ENCODE peak calls at places on chromosomes 6 and 20, in seven cellular contexts. U is cardiac muscle cell; L is psoas muscle; O is CD4-positive, alpha-beta memory T cell; I is left ventricle myocardium inferior; E is fibroblast of lung; B is cardiac fibroblast. T is an unnamed sample.
A peak's percentile ranks its signal among the peaks of the same experiment; 100 is the strongest.

GRCh38 chr6:52634211-52634610 is 36.7 kb upstream of the TMEM14A start:
- DNase-seq in L (no peak), O (no peak), I (no peak), E (no peak), B (no peak), U (no peak), T (no peak)

GRCh38 chr6:151911401-151911800 is 103.9 kb downstream of the ESR1 start:
- DNase-seq in O (no peak), I (no peak), E (no peak), B (no peak), U (no peak), L (no peak), T (no peak)

GRCh38 chr6:147000545-147001488 is 203.4 kb upstream of the STXBP5 start:
- DNase-seq in I (no peak), L (no peak), U (peak; percentile 80), O (no peak), E (peak; percentile 77), B (peak; percentile 76), T (no peak)

GRCh38 chr6:91198588-91199255 is 611.9 kb upstream of the MAP3K7 start:
- DNase-seq in U (peak; percentile 4), B (no peak), I (no peak), E (no peak), L (no peak), O (no peak), T (no peak)

GRCh38 chr20:24646331-24646730 is 176.9 kb downstream of the SYNDIG1 start:
- DNase-seq in U (no peak), L (no peak), B (no peak), I (no peak), O (no peak), E (no peak), T (no peak)

GRCh38 chr20:4476903-4477302 is 244.8 kb upstream of the PRND start:
- DNase-seq in B (no peak), O (no peak), U (no peak), L (no peak), E (peak; percentile 29), I (no peak), T (no peak)

GRCh38 chr6:36727491-36728021 is 29.9 kb downstream of the RAB44 start:
- DNase-seq in I (no peak), E (no peak), L (peak; percentile 16), B (no peak), O (no peak), U (peak; percentile 14), T (no peak)

GRCh38 chr6:134675110-134676038 is 274.5 kb downstream of the ALDH8A1 start:
- DNase-seq in L (no peak), E (no peak), U (no peak), B (no peak), O (no peak), I (no peak), T (no peak)

GRCh38 chr20:62119101-62119500 is 3.2 kb upstream of the LSM14B start:
- DNase-seq in I (no peak), L (no peak), E (no peak), U (no peak), O (no peak), B (no peak), T (no peak)

GRCh38 chr6:139354177-139354576 is 20.3 kb downstream of the CITED2 start:
- DNase-seq in O (no peak), I (no peak), E (no peak), L (no peak), U (no peak), B (no peak), T (no peak)

GRCh38 chr20:62511915-62512610 is 36.3 kb upstream of the GATA5 start:
- DNase-seq in U (no peak), L (peak; percentile 86), E (no peak), O (no peak), B (no peak), I (no peak), T (no peak)

GRCh38 chr6:158439255-158439654 is 120.6 kb upstream of the TMEM181 start:
- DNase-seq in U (peak; percentile 23), E (no peak), L (no peak), B (peak; percentile 15), O (no peak), I (no peak), T (no peak)

GRCh38 chr6:73585566-73586415 is 65.0 kb upstream of the EEF1A1 start:
- DNase-seq in B (peak; percentile 85), E (peak; percentile 83), U (peak; percentile 84), I (no peak), O (peak; percentile 61), L (no peak), T (peak; percentile 46)

GRCh38 chr20:43681991-43682410 is 15.1 kb downstream of the MYBL2 start:
- DNase-seq in L (no peak), O (no peak), U (no peak), E (no peak), B (no peak), I (no peak), T (peak; percentile 99)

GRCh38 chr6:5314191-5314865 is 53.0 kb downstream of the FARS2 start:
- DNase-seq in U (no peak), B (no peak), I (no peak), L (no peak), O (no peak), E (no peak), T (no peak)

GRCh38 chr6:131773284-131773950 is 34.4 kb upstream of the ENPP1 start:
- DNase-seq in I (no peak), O (no peak), L (no peak), B (no peak), E (no peak), U (no peak), T (no peak)

GRCh38 chr6:147401779-147402178 is 106.7 kb upstream of the SAMD5 start:
- DNase-seq in O (no peak), U (no peak), L (no peak), B (no peak), E (no peak), I (no peak), T (no peak)

GRCh38 chr6:157070403-157071107 is 252.8 kb downstream of the TMEM242 start:
- DNase-seq in E (no peak), O (no peak), B (peak; percentile 48), I (no peak), U (no peak), L (no peak), T (no peak)

GRCh38 chr20:25321262-25321831 is 69.3 kb downstream of the ABHD12 start:
- DNase-seq in I (no peak), B (no peak), E (no peak), L (no peak), U (no peak), O (no peak), T (no peak)

GRCh38 chr20:49395183-49395582 is 87.3 kb downstream of the KCNB1 start:
- DNase-seq in L (peak; percentile 78), I (no peak), E (peak; percentile 15), U (no peak), B (no peak), O (no peak), T (no peak)

GRCh38 chr6:115914098-115914497 is 146.6 kb downstream of the FRK start:
- DNase-seq in L (no peak), E (no peak), U (peak; percentile 45), B (no peak), O (no peak), I (no peak), T (no peak)

GRCh38 chr6:54135665-54136370 is 24.6 kb downstream of the MLIP start:
- DNase-seq in L (no peak), O (no peak), U (peak; percentile 86), E (peak; percentile 79), B (peak; percentile 80), I (no peak), T (no peak)

GRCh38 chr20:9280654-9281053 is 211.8 kb downstream of the PLCB4 start:
- DNase-seq in B (no peak), U (no peak), E (no peak), O (no peak), L (no peak), I (no peak), T (no peak)

GRCh38 chr20:1319462-1319861 is 9.5 kb downstream of the SDCBP2 start:
- DNase-seq in B (no peak), I (no peak), U (no peak), L (no peak), E (no peak), O (no peak), T (no peak)

GRCh38 chr20:21505810-21506530 is 7.9 kb downstream of the NKX2-2 start:
- DNase-seq in B (peak; percentile 51), L (peak; percentile 66), O (peak; percentile 68), E (peak; percentile 38), U (peak; percentile 56), I (no peak), T (peak; percentile 66)

GRCh38 chr20:36676701-36677421 is 30.9 kb upstream of the SLA2 start:
- DNase-seq in O (no peak), I (no peak), L (no peak), B (no peak), E (no peak), U (no peak), T (no peak)

GRCh38 chr20:46004187-46004586 is 4.5 kb upstream of the MMP9 start:
- DNase-seq in L (no peak), O (no peak), U (no peak), E (no peak), B (no peak), I (no peak), T (no peak)

GRCh38 chr6:123427008-123427407 is 209.7 kb downstream of the TRDN start:
- DNase-seq in L (no peak), E (no peak), U (no peak), B (no peak), I (no peak), O (no peak), T (no peak)
- H3K4me3 ChIP-seq in L (no peak overlapping the region), E (no peak overlapping the region), U (no peak overlapping the region), B (no peak overlapping the region), I (no peak overlapping the region), O (no peak overlapping the region), T (no peak overlapping the region)

DNA sequence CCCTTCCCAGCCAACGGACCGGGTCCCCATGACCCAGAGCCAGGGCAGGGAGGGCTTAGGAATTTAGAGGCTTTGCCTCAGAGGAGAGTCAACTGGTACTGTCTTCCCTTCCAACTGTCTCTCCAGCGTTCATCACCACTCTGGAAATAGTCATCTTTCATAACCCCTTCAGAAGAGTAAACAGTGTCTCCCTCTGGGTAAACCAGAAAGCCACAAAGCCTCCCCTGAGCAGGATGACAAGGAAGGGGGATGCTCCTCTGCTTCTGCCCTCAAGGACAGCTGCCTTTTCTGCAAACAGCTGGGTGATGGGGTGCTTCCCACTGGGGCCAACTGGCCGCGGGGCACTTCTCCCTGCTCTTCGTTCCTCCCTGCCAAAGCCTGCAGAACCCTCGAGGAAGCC is 90.1 kb downstream of the PSMG4 start:
- DNase-seq in B (no peak), O (no peak), I (no peak), L (no peak), E (no peak), U (no peak), T (no peak)
- H3K4me3 ChIP-seq in B (no peak overlapping the region), O (no peak overlapping the region), I (no peak overlapping the region), L (no peak overlapping the region), E (no peak overlapping the region), U (no peak overlapping the region), T (no peak overlapping the region)

GRCh38 chr6:105985816-105986632 is 100.1 kb upstream of the PRDM1 start:
- DNase-seq in U (no peak), O (no peak), B (no peak), E (no peak), I (no peak), L (no peak), T (no peak)
- H3K4me3 ChIP-seq in U (peak overlapping the region; percentile 12), O (no peak overlapping the region), B (no peak overlapping the region), E (no peak overlapping the region), I (peak overlapping the region; percentile 49), L (peak overlapping the region; percentile 32), T (no peak overlapping the region)

GRCh38 chr6:81997091-81997926 is 244.8 kb upstream of the TENT5A start:
- DNase-seq in B (peak; percentile 86), U (peak; percentile 84), E (peak; percentile 85), I (no peak), L (no peak), O (no peak), T (no peak)
- H3K4me3 ChIP-seq in B (no peak overlapping the region), U (no peak overlapping the region), E (no peak overlapping the region), I (no peak overlapping the region), L (no peak overlapping the region), O (no peak overlapping the region), T (no peak overlapping the region)

T was measured in MM.1S.